ENCODE peak calls at places on chromosome X, in six cellular contexts. G is PC-9, A is substantia nigra, M is stomach, W is kidney, P is PC-3. F is an unnamed sample.

GRCh38 chrX:24435038-24435437 is 30.0 kb upstream of the PDK3 start:
- DNase-seq in P (no peak), W (no peak), A (no peak), G (no peak), M (no peak), F (no peak)

GRCh38 chrX:153768311-153769157 is 4.5 kb downstream of the PLXNB3 start:
- DNase-seq in G (no peak), A (no peak), P (no peak), W (peak; percentile 73), M (no peak), F (no peak)

GRCh38 chrX:4675686-4676300 is 962.3 kb upstream of the PRKX start:
- DNase-seq in G (no peak), W (no peak), M (peak; percentile 30), P (peak; percentile 34), A (no peak), F (no peak)

GRCh38 chrX:24851776-24852175 is 158.1 kb downstream of the POLA1 start:
- DNase-seq in P (no peak), M (no peak), W (no peak), G (no peak), A (no peak), F (no peak)

GRCh38 chrX:18390941-18391538 is 34.4 kb upstream of the CDKL5 start:
- DNase-seq in P (peak; percentile 67), W (no peak), G (peak; percentile 35), M (peak; percentile 83), A (peak; percentile 8), F (no peak)

GRCh38 chrX:134733595-134733994 is 75.3 kb upstream of the PLAC1 start:
- DNase-seq in A (no peak), G (no peak), M (no peak), P (no peak), W (no peak), F (no peak)

GRCh38 chrX:68710870-68711576 is 63.6 kb downstream of the STARD8 start:
- DNase-seq in W (peak; percentile 69), A (no peak), P (peak; percentile 65), G (peak; percentile 52), M (peak; percentile 52), F (peak; percentile 8)

GRCh38 chrX:110222497-110223257 is 95.2 kb downstream of the AMMECR1 start:
- DNase-seq in A (no peak), M (no peak), W (no peak), P (no peak), G (no peak), F (no peak)

GRCh38 chrX:118148737-118149136 is 32.1 kb upstream of the KLHL13 start:
- DNase-seq in M (no peak), P (no peak), A (no peak), W (no peak), G (no peak), F (no peak)

GRCh38 chrX:109848451-109849050 is 115.5 kb upstream of the ACSL4 start:
- DNase-seq in A (no peak), W (no peak), P (no peak), M (no peak), G (no peak), F (no peak)

GRCh38 chrX:118968031-118968430 is 6.4 kb upstream of the LONRF3 start:
- DNase-seq in G (peak; percentile 25), A (no peak), M (no peak), W (no peak), P (peak; percentile 76), F (no peak)

GRCh38 chrX:38627683-38628082 is 66.3 kb downstream of the TSPAN7 start:
- DNase-seq in P (peak; percentile 57), W (no peak), M (no peak), G (no peak), A (no peak), F (no peak)

GRCh38 chrX:41490446-41490845 is 43.3 kb downstream of the NYX start:
- DNase-seq in G (no peak), P (no peak), M (no peak), A (no peak), W (no peak), F (no peak)

GRCh38 chrX:10296581-10296980 is 139.8 kb downstream of the CLCN4 start:
- DNase-seq in P (no peak), W (no peak), M (no peak), A (no peak), G (no peak), F (no peak)

GRCh38 chrX:21770631-21771321 is 12.9 kb upstream of the SMPX start:
- DNase-seq in M (no peak), A (no peak), W (no peak), P (peak; percentile 55), G (peak; percentile 11), F (no peak)

GRCh38 chrX:107971636-107972035 is 10.5 kb downstream of the TEX13B start:
- DNase-seq in A (no peak), P (no peak), G (no peak), W (no peak), M (no peak), F (no peak)

GRCh38 chrX:126165721-126166401 is at the start of gene DCAF12L2:
- DNase-seq in W (peak; percentile 66), M (no peak), P (no peak), A (no peak), G (no peak), F (no peak)

GRCh38 chrX:4944767-4945166 is 1231.3 kb upstream of the PRKX start:
- DNase-seq in M (no peak), G (no peak), P (no peak), A (peak; percentile 0), W (no peak), F (no peak)

GRCh38 chrX:134186362-134187121 is 50.4 kb upstream of the CCDC160 start:
- DNase-seq in A (no peak), M (no peak), P (peak; percentile 60), G (peak; percentile 2), W (no peak), F (no peak)

GRCh38 chrX:23435108-23435507 is 100.5 kb downstream of the PTCHD1 start:
- DNase-seq in G (no peak), A (no peak), W (no peak), M (no peak), P (peak; percentile 25), F (no peak)

GRCh38 chrX:74420194-74421035 is 878 bp upstream of the SLC16A2 start:
- DNase-seq in M (peak; percentile 64), A (peak; percentile 41), G (peak; percentile 1), P (peak; percentile 70), W (peak; percentile 90), F (no peak)

GRCh38 chrX:115499112-115499805 is 61.7 kb upstream of the PLS3 start:
- DNase-seq in P (no peak), A (no peak), W (no peak), G (no peak), M (no peak), F (no peak)

GRCh38 chrX:140346711-140347110 is 158.2 kb downstream of the SOX3 start:
- DNase-seq in G (no peak), A (no peak), P (no peak), W (no peak), M (no peak), F (no peak)

GRCh38 chrX:21781976-21782375 is 24.1 kb upstream of the SMPX start:
- DNase-seq in W (no peak), P (no peak), M (no peak), G (no peak), A (no peak), F (no peak)

DNA sequence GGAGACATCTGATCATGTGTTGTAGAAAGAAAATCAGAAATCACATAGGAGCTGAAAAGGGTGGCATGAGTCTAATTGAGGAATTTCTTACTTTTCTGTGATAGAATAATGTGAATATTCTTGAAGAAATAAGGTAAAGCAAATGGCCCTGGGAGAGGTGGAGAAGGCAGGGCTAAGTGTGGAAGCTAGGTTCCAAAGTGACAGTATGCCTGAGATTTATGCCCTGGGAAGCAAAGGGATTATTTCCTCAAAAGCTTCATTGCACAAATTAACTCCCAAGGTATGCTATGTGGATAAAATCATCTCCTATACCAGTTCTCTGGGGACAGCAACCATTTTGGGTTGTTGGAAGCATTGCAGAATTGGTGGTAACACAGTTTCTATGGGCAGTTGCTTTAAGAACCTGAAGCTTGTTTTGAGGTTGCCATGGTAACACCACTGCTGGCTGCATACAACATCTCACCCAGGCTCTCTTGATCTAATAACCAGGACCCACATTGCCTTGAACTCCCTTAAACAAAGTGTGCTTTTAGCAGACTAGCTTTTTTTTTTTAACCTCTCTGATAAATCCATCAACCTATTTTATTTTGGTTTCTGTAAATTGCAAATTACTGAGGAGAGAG is 21.0 kb downstream of the MAOA start:
- DNase-seq in A (no peak), P (no peak), W (no peak), M (no peak), G (no peak), F (no peak)
- H3K27ac ChIP-seq in A (no peak overlapping the region), P (no peak overlapping the region), W (no peak overlapping the region), M (peak overlapping the region; percentile 38), G (no peak overlapping the region), F (no peak overlapping the region)

DNA sequence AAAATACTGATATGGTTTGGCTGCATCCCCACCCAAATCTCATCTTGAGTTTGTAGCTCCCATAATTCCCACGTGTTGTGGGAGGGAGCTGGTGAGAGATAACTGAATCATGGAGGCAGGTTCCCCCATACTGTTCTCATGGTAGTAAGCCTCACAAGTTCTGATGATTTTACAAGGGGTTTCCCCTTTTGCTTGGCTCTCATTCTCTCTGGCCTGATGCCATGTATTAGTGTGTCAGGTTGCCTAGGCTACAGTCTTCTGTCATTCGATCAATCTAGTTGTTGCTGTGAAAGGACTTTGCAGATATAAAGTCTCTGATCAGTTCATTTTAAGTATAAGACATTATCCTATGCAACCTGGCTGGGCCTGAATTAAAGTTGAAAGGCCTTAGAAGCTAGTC is 209.3 kb upstream of the MAOA start:
- DNase-seq in W (no peak), P (no peak), G (no peak), M (no peak), A (no peak), F (no peak)
- H3K27ac ChIP-seq in W (no peak overlapping the region), P (no peak overlapping the region), G (no peak overlapping the region), M (no peak overlapping the region), A (no peak overlapping the region), F (no peak overlapping the region)

GRCh38 chrX:16868920-16869319 is 1.2 kb downstream of the RBBP7 start:
- DNase-seq in G (no peak), M (no peak), P (no peak), W (no peak), A (no peak), F (no peak)
- H3K27ac ChIP-seq in G (peak overlapping the region; percentile 16), M (no peak overlapping the region), P (no peak overlapping the region), W (no peak overlapping the region), A (no peak overlapping the region), F (no peak overlapping the region)

GRCh38 chrX:149628768-149629167 is 2.8 kb downstream of the TMEM185A start:
- DNase-seq in W (no peak), A (no peak), M (no peak), G (no peak), P (no peak), F (no peak)

GRCh38 chrX:149629730-149630387 is 1.7 kb downstream of the TMEM185A start:
- DNase-seq in G (no peak), M (no peak), A (no peak), W (no peak), P (no peak), F (no peak)

GRCh38 chrX:149631293-149632165 is at the start of gene TMEM185A:
- DNase-seq in A (peak; percentile 35), P (peak; percentile 65), M (peak; percentile 74), W (peak; percentile 89), G (peak; percentile 77), F (no peak)

GRCh38 chrX:149630681-149631292 is 805 bp downstream of the TMEM185A start:
- DNase-seq in G (peak; percentile 20), M (no peak), W (no peak), A (no peak), P (peak; percentile 42), F (no peak)

DNA sequence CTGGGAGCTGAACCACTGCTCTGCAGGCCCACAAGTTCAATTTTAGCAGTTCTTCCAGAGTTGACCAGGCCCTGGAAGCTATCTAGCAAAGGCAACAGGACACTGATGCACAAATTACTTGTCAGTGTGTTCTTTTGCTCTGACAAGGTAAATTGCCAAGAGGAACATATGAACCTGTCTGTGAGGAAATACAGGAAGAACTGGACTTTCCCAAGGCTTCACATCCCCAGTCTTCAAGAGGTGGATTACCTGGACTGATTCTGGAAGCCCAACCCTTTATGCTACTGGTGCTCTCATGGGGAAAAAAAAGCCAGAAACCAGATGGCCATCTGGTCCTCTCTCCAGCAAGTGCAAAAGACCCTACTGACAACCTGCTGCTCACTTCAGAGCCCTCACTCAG is 1.9 kb upstream of the TMEM185A start:
- DNase-seq in G (no peak), A (no peak), P (no peak), M (no peak), W (no peak), F (no peak)
- H3K27ac ChIP-seq in G (no peak overlapping the region), A (no peak overlapping the region), P (no peak overlapping the region), M (no peak overlapping the region), W (no peak overlapping the region), F (no peak overlapping the region)